ENCODE peak calls at places on chromosomes 16 and 17, in six cellular contexts. One of them, this sample, is unnamed.

GRCh38 chr17:31339906-31340661 is 18.7 kb upstream of the EVI2A start:
- DNase-seq in esophagus muscularis mucosa: no peak
- DNase-seq in breast epithelium: no peak
- DNase-seq in prostate gland: no peak
- DNase-seq in sigmoid colon: no peak
- DNase-seq in stomach: no peak
- DNase-seq in this sample: no peak

GRCh38 chr17:69802045-69802740 is 272.8 kb upstream of the KCNJ16 start:
- DNase-seq in breast epithelium: no peak
- DNase-seq in esophagus muscularis mucosa: no peak
- DNase-seq in stomach: no peak
- DNase-seq in sigmoid colon: no peak
- DNase-seq in prostate gland: no peak
- DNase-seq in this sample: no peak

GRCh38 chr16:83954577-83955016 is 1.6 kb downstream of the OSGIN1 start:
- DNase-seq in stomach: peak
- DNase-seq in prostate gland: no peak
- DNase-seq in sigmoid colon: peak
- DNase-seq in breast epithelium: no peak
- DNase-seq in esophagus muscularis mucosa: no peak
- DNase-seq in this sample: no peak

GRCh38 chr16:88282221-88283041 is 100.3 kb upstream of the ZNF469 start:
- DNase-seq in sigmoid colon: no peak
- DNase-seq in breast epithelium: no peak
- DNase-seq in esophagus muscularis mucosa: no peak
- DNase-seq in stomach: no peak
- DNase-seq in prostate gland: peak
- DNase-seq in this sample: no peak

GRCh38 chr16:11743308-11744074 is 834 bp upstream of the TXNDC11 start:
- DNase-seq in esophagus muscularis mucosa: no peak
- DNase-seq in prostate gland: no peak
- DNase-seq in stomach: peak
- DNase-seq in sigmoid colon: peak
- DNase-seq in breast epithelium: no peak
- DNase-seq in this sample: peak

GRCh38 chr16:11507991-11508390 is 78.7 kb downstream of the LITAF start:
- DNase-seq in esophagus muscularis mucosa: no peak
- DNase-seq in sigmoid colon: no peak
- DNase-seq in stomach: no peak
- DNase-seq in prostate gland: no peak
- DNase-seq in breast epithelium: no peak
- DNase-seq in this sample: no peak

GRCh38 chr17:81090361-81091133 is 55.6 kb downstream of the BAIAP2 start:
- DNase-seq in breast epithelium: no peak
- DNase-seq in sigmoid colon: peak
- DNase-seq in prostate gland: no peak
- DNase-seq in esophagus muscularis mucosa: peak
- DNase-seq in stomach: peak
- DNase-seq in this sample: peak

GRCh38 chr17:70563301-70563820 is 394.0 kb downstream of the KCNJ2 start:
- DNase-seq in stomach: no peak
- DNase-seq in sigmoid colon: no peak
- DNase-seq in prostate gland: no peak
- DNase-seq in esophagus muscularis mucosa: no peak
- DNase-seq in breast epithelium: no peak
- DNase-seq in this sample: no peak

GRCh38 chr16:88003736-88004135 is 52.5 kb downstream of the BANP start:
- DNase-seq in breast epithelium: no peak
- DNase-seq in stomach: no peak
- DNase-seq in esophagus muscularis mucosa: no peak
- DNase-seq in prostate gland: no peak
- DNase-seq in sigmoid colon: peak
- DNase-seq in this sample: no peak

GRCh38 chr16:86387461-86388440 is 122.6 kb upstream of the FOXF1 start:
- DNase-seq in prostate gland: no peak
- DNase-seq in sigmoid colon: no peak
- DNase-seq in stomach: no peak
- DNase-seq in esophagus muscularis mucosa: no peak
- DNase-seq in breast epithelium: no peak
- DNase-seq in this sample: no peak

GRCh38 chr17:67323445-67323844 is 42.9 kb downstream of the PSMD12 start:
- DNase-seq in prostate gland: no peak
- DNase-seq in sigmoid colon: no peak
- DNase-seq in esophagus muscularis mucosa: no peak
- DNase-seq in stomach: no peak
- DNase-seq in breast epithelium: no peak
- DNase-seq in this sample: no peak

GRCh38 chr16:24838554-24839266 is 7.1 kb upstream of the SLC5A11 start:
- DNase-seq in breast epithelium: no peak
- DNase-seq in prostate gland: no peak
- DNase-seq in stomach: no peak
- DNase-seq in esophagus muscularis mucosa: no peak
- DNase-seq in sigmoid colon: no peak
- DNase-seq in this sample: no peak

GRCh38 chr17:38447502-38448095 is 19.3 kb downstream of the ARHGAP23 start:
- DNase-seq in breast epithelium: no peak
- DNase-seq in esophagus muscularis mucosa: no peak
- DNase-seq in prostate gland: no peak
- DNase-seq in sigmoid colon: no peak
- DNase-seq in stomach: no peak
- DNase-seq in this sample: no peak

GRCh38 chr17:17515921-17516295 is 19.7 kb upstream of the RASD1 start:
- DNase-seq in prostate gland: no peak
- DNase-seq in esophagus muscularis mucosa: no peak
- DNase-seq in sigmoid colon: no peak
- DNase-seq in breast epithelium: no peak
- DNase-seq in stomach: no peak
- DNase-seq in this sample: no peak
- TF ChIP-seq POLR2A in prostate gland: no peak
- TF ChIP-seq POLR2A in esophagus muscularis mucosa: no peak
- TF ChIP-seq POLR2A in sigmoid colon: no peak
- TF ChIP-seq POLR2A in breast epithelium: no peak
- TF ChIP-seq POLR2A in stomach: no peak
- TF ChIP-seq POLR2A in this sample: no peak

GRCh38 chr17:2336215-2337151 is at the start of gene TSR1:
- DNase-seq in esophagus muscularis mucosa: no peak
- DNase-seq in sigmoid colon: peak
- DNase-seq in stomach: peak
- DNase-seq in prostate gland: peak
- DNase-seq in breast epithelium: peak
- DNase-seq in this sample: peak

GRCh38 chr17:2337152-2337810 is at the start of gene SGSM2:
- DNase-seq in stomach: peak
- DNase-seq in sigmoid colon: peak
- DNase-seq in esophagus muscularis mucosa: no peak
- DNase-seq in prostate gland: peak
- DNase-seq in breast epithelium: no peak
- DNase-seq in this sample: no peak

GRCh38 chr17:2335726-2336214 is 487 bp downstream of the TSR1 start:
- DNase-seq in esophagus muscularis mucosa: no peak
- DNase-seq in sigmoid colon: peak
- DNase-seq in stomach: no peak
- DNase-seq in prostate gland: no peak
- DNase-seq in breast epithelium: no peak
- DNase-seq in this sample: no peak

GRCh38 chr17:2343421-2343820 is 6.1 kb downstream of the SGSM2 start:
- DNase-seq in esophagus muscularis mucosa: no peak
- DNase-seq in sigmoid colon: peak
- DNase-seq in breast epithelium: no peak
- DNase-seq in stomach: no peak
- DNase-seq in prostate gland: no peak
- DNase-seq in this sample: no peak

DNA sequence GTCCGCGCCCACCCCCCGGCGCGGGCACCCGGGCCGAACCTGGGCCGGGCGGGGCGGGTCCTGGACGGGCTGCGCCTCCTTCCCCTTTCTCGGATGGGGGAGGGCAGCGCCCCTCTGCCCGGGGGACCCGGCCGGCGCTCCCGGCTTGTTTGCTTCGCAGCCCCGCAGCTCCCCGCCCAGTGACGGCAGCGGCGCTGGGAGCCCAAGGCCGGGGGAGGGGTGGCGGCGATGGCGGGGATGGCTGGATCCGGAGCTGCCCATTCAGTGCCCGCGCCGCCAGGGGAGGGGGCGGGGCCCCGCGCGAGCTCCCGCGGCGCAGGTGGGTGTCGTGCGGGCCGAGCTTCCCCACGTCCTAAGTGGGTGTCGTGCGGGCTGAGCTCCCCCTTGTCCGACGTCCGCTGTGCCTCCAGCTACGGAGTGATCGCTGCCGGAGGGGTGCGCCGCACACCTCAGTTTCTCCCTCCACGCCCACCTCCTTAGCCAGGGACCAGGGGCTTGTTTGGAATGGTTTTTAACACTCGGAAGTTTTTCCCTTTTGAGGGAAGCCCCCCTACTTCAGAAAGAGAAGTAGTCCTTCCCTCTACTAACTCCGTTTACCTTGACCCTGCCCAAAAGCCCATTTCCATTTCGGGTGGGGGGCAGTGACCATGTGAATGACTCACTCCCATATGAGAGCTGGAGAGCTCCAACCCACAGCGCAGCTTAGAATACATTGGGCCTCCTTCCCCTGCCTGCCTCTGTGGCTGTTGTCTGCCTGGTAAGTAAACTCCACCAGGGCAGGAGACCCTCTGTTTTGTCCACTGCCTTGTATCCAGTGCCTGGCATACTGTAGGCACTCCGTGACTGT is 733 bp downstream of the SGSM2 start:
- DNase-seq in breast epithelium: peak
- DNase-seq in sigmoid colon: peak
- DNase-seq in prostate gland: peak
- DNase-seq in esophagus muscularis mucosa: no peak
- DNase-seq in stomach: peak
- DNase-seq in this sample: peak
- TF ChIP-seq POLR2AphosphoS5 in breast epithelium: peak
- TF ChIP-seq POLR2AphosphoS5 in sigmoid colon: peak
- TF ChIP-seq POLR2AphosphoS5 in prostate gland: no peak
- TF ChIP-seq POLR2AphosphoS5 in esophagus muscularis mucosa: peak
- TF ChIP-seq POLR2AphosphoS5 in stomach: peak
- TF ChIP-seq POLR2AphosphoS5 in this sample: no peak

GRCh38 chr17:7854078-7854777 is 638 bp upstream of the TMEM88 start:
- DNase-seq in esophagus muscularis mucosa: no peak
- DNase-seq in sigmoid colon: peak
- DNase-seq in stomach: no peak
- DNase-seq in breast epithelium: no peak
- DNase-seq in prostate gland: no peak
- DNase-seq in this sample: peak

GRCh38 chr17:7855643-7856080 is 796 bp downstream of the TMEM88 start:
- DNase-seq in breast epithelium: peak
- DNase-seq in prostate gland: no peak
- DNase-seq in esophagus muscularis mucosa: no peak
- DNase-seq in stomach: no peak
- DNase-seq in sigmoid colon: peak
- DNase-seq in this sample: peak

GRCh38 chr17:7853693-7854043 is 1.2 kb upstream of the TMEM88 start:
- DNase-seq in sigmoid colon: peak
- DNase-seq in stomach: no peak
- DNase-seq in prostate gland: no peak
- DNase-seq in breast epithelium: no peak
- DNase-seq in esophagus muscularis mucosa: no peak
- DNase-seq in this sample: no peak

GRCh38 chr17:7856081-7856791 is 1.1 kb downstream of the NAA38 start:
- DNase-seq in sigmoid colon: peak
- DNase-seq in breast epithelium: no peak
- DNase-seq in prostate gland: peak
- DNase-seq in esophagus muscularis mucosa: no peak
- DNase-seq in stomach: no peak
- DNase-seq in this sample: peak

DNA sequence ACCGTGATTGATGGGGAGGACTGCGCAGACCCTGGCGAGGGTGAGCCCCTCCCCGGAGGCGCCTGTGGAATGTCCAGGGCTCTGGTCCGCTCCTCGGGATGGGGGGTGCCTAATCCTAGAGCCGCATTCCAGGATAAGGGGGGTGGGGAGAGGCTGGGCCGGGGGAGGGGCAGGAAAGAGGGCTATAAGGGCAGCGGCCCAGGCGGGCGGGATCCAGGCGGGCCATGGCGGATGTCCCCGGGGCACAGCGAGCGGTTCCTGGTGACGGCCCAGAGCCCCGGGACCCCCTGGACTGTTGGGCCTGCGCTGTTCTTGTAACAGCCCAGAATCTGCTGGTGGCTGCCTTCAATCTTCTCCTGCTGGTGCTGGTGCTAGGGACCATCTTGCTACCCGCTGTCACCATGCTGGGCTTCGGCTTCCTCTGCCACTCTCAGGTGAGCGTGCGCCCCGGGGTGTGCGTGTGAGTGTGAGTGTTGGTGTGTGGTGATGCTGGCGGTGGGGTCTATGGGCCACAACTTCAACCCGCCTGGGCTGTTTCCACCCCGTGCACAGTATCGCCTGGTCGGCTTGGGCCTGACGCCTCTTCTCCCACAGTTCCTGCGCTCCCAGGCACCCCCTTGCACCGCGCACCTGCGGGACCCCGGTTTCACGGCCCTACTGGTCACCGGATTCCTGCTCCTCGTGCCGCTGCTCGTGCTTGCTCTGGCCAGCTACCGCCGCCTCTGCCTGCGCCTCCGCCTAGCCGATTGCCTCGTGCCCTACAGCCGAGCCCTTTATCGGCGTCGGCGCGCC is at the start of gene TMEM88:
- DNase-seq in breast epithelium: peak
- DNase-seq in stomach: no peak
- DNase-seq in esophagus muscularis mucosa: no peak
- DNase-seq in sigmoid colon: peak
- DNase-seq in prostate gland: no peak
- DNase-seq in this sample: no peak
- TF ChIP-seq POLR2A in breast epithelium: no peak
- TF ChIP-seq POLR2A in stomach: no peak
- TF ChIP-seq POLR2A in esophagus muscularis mucosa: no peak
- TF ChIP-seq POLR2A in sigmoid colon: no peak
- TF ChIP-seq POLR2A in prostate gland: no peak
- TF ChIP-seq POLR2A in this sample: no peak

GRCh38 chr16:80899804-80900592 is 95.6 kb upstream of the CDYL2 start:
- DNase-seq in breast epithelium: peak
- DNase-seq in stomach: peak
- DNase-seq in esophagus muscularis mucosa: no peak
- DNase-seq in sigmoid colon: peak
- DNase-seq in prostate gland: peak
- DNase-seq in this sample: peak
- TF ChIP-seq POLR2AphosphoS5 in breast epithelium: no peak
- TF ChIP-seq POLR2AphosphoS5 in stomach: peak
- TF ChIP-seq POLR2AphosphoS5 in esophagus muscularis mucosa: peak
- TF ChIP-seq POLR2AphosphoS5 in sigmoid colon: peak
- TF ChIP-seq POLR2AphosphoS5 in prostate gland: peak
- TF ChIP-seq POLR2AphosphoS5 in this sample: no peak

GRCh38 chr17:82490512-82491195 is 28.9 kb upstream of the FOXK2 start:
- DNase-seq in esophagus muscularis mucosa: no peak
- DNase-seq in breast epithelium: no peak
- DNase-seq in stomach: no peak
- DNase-seq in prostate gland: no peak
- DNase-seq in sigmoid colon: no peak
- DNase-seq in this sample: no peak
- TF ChIP-seq POLR2A in esophagus muscularis mucosa: no peak
- TF ChIP-seq POLR2A in breast epithelium: no peak
- TF ChIP-seq POLR2A in stomach: no peak
- TF ChIP-seq POLR2A in prostate gland: no peak
- TF ChIP-seq POLR2A in sigmoid colon: no peak
- TF ChIP-seq POLR2A in this sample: no peak

GRCh38 chr17:79837888-79838540 is 1.2 kb downstream of the CBX4 start:
- DNase-seq in esophagus muscularis mucosa: no peak
- DNase-seq in sigmoid colon: no peak
- DNase-seq in stomach: no peak
- DNase-seq in prostate gland: no peak
- DNase-seq in breast epithelium: no peak
- DNase-seq in this sample: no peak
- TF ChIP-seq POLR2AphosphoS5 in esophagus muscularis mucosa: no peak
- TF ChIP-seq POLR2AphosphoS5 in sigmoid colon: no peak
- TF ChIP-seq POLR2AphosphoS5 in stomach: no peak
- TF ChIP-seq POLR2AphosphoS5 in prostate gland: no peak
- TF ChIP-seq POLR2AphosphoS5 in breast epithelium: peak
- TF ChIP-seq POLR2AphosphoS5 in this sample: no peak

GRCh38 chr17:51260237-51260959 is at the start of gene UTP18:
- DNase-seq in breast epithelium: peak
- DNase-seq in stomach: peak
- DNase-seq in esophagus muscularis mucosa: peak
- DNase-seq in prostate gland: peak
- DNase-seq in sigmoid colon: peak
- DNase-seq in this sample: peak
- TF ChIP-seq POLR2A in breast epithelium: peak
- TF ChIP-seq POLR2A in stomach: no peak
- TF ChIP-seq POLR2A in esophagus muscularis mucosa: peak
- TF ChIP-seq POLR2A in prostate gland: peak
- TF ChIP-seq POLR2A in sigmoid colon: peak
- TF ChIP-seq POLR2A in this sample: peak